ENCODE peak calls at places on chromosomes 11 and 22, in six cellular contexts. U, W, L, R, S and X are unnamed samples.

GRCh38 chr22:33917744-33918406 is 2.4 kb downstream of the LARGE1 start:
- DNase-seq in U (no peak), W (no peak), L (no peak), R (no peak), S (no peak), X (peak)

GRCh38 chr11:55966391-55966790 is 3.4 kb downstream of the OR10AG1 start:
- DNase-seq in U (no peak), W (no peak), L (no peak), R (no peak), S (no peak), X (no peak)

GRCh38 chr22:48758905-48759875 is 1068.5 kb downstream of the BRD1 start:
- DNase-seq in U (peak), W (no peak), L (no peak), R (no peak), S (no peak), X (peak)

GRCh38 chr11:27807594-27807993 is 107.3 kb upstream of the BDNF start:
- DNase-seq in U (no peak), W (no peak), L (no peak), R (no peak), S (peak), X (no peak)

GRCh38 chr11:13635290-13635689 is 33.2 kb upstream of the FAR1 start:
- DNase-seq in U (no peak), W (no peak), L (no peak), R (no peak), S (no peak), X (no peak)

GRCh38 chr11:67267188-67268035 is 1.1 kb downstream of the GRK2 start:
- DNase-seq in U (peak), W (no peak), L (no peak), R (no peak), S (no peak), X (no peak)

GRCh38 chr11:58391879-58392278 is 14.8 kb downstream of the OR5B3 start:
- DNase-seq in U (no peak), W (no peak), L (no peak), R (no peak), S (no peak), X (no peak)

GRCh38 chr11:9274499-9275228 is 9.5 kb upstream of the DENND5A start:
- DNase-seq in U (no peak), W (no peak), L (no peak), R (no peak), S (no peak), X (no peak)

GRCh38 chr11:65297026-65297667 is 17.5 kb upstream of the CDC42EP2 start:
- DNase-seq in U (no peak), W (no peak), L (no peak), R (no peak), S (no peak), X (no peak)

GRCh38 chr11:94151903-94152677 is 23.4 kb downstream of the PANX1 start:
- DNase-seq in U (no peak), W (no peak), L (peak), R (peak), S (peak), X (no peak)

GRCh38 chr11:67389477-67389876 is 2.3 kb upstream of the RAD9A start:
- DNase-seq in U (peak), W (peak), L (no peak), R (no peak), S (no peak), X (peak)

GRCh38 chr11:80441821-80442220 is 1001.0 kb upstream of the TENM4 start:
- DNase-seq in U (no peak), W (no peak), L (no peak), R (no peak), S (no peak), X (no peak)

GRCh38 chr11:118918686-118919280 is 6.9 kb downstream of the BCL9L start:
- DNase-seq in U (peak), W (no peak), L (no peak), R (no peak), S (no peak), X (no peak)

DNA sequence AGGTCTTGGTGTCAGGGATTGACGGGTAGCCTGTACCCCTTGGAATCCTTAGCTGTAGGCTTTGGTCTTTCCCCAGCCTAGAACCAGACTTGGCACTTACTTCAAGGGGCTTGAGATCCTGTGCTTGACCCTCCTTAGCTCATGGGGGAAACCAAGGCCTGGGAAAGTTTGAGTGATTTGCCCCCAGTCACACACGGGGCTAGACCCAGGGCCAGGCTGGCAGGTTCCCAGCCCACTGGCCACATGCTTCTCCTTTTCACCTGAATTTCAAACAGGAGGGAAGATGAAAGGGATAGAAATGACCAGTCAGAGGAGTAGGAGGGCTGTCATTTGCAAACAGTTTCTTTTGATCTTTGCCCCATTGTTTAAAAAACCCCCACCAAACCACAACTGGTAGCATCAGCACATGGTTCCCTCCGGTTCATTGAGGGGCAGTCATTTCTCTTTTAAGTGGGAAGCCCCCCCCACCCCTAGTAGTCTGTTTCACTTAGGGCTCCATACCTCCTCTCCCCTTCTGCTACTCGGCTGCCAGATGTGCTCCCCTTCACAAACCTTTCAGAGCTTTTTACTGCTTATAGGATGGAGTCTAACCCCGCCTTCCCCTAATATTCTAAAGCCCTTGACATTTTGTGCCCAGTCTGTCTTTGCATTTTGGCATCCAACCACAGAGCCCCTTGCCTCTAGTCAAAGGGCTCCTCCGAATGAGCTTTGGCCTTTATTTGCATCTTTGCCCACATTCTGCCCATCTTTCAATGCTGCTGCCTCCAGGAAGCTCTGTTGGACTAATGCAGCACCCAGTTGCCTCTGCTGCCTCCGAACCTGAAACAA is 37.6 kb downstream of the ZNRF3 start:
- DNase-seq in U (no peak), W (no peak), L (no peak), R (no peak), S (no peak), X (peak)
- TF ChIP-seq CTCF in U (no peak), W (no peak), L (no peak), R (no peak), S (no peak), X (no peak)

DNA sequence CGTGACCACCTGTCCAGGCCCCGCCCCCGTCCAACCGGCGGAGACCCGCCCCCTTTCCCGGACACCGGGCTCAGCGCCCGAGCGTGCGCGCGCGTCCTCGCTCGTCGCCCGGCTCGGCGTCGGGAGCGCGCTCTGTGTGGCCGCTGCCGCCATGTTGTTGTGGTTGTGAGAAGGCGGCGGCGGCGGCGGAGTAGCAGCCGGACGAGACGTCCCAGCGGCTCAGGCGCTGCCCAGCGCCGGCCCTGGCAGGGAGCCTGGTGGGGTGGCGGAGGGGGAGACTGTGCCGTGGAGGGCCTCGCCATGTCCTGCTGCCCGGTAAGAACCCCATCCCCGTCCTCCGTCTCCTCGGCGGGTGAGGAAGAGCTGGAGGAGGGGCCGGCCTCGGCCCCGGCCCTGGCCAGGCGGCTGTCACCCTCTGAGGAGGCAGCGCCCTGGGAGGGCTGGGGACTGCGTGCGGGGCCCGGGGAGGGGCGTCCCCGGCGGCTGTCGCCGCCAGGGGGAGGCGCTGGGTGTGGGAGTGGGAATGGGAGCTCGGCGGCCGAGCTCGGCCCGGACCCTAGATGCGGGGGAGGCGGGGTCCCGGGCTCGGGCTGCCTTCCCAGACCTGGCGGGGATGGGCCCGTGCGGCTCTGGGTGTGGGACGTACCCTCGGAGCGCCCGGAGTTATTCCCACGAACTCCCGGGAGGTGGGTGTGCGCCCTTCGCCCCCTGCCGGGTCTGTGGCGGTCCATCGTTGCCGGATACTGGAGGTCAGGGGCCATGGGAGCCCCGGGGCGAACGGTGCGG is at the start of gene MTMR3:
- DNase-seq in U (peak), W (peak), L (peak), R (peak), S (peak), X (peak)
- TF ChIP-seq CTCF in U (peak), W (peak), L (peak), R (peak), S (no peak), X (peak)

GRCh38 chr11:33350287-33350686 is 93.1 kb downstream of the HIPK3 start:
- DNase-seq in U (no peak), W (no peak), L (no peak), R (no peak), S (no peak), X (no peak)

GRCh38 chr11:33347490-33348125 is 90.4 kb downstream of the HIPK3 start:
- DNase-seq in U (no peak), W (no peak), L (no peak), R (no peak), S (no peak), X (peak)

GRCh38 chr11:33339247-33339646 is 82.1 kb downstream of the HIPK3 start:
- DNase-seq in U (no peak), W (no peak), L (no peak), R (no peak), S (no peak), X (no peak)

DNA sequence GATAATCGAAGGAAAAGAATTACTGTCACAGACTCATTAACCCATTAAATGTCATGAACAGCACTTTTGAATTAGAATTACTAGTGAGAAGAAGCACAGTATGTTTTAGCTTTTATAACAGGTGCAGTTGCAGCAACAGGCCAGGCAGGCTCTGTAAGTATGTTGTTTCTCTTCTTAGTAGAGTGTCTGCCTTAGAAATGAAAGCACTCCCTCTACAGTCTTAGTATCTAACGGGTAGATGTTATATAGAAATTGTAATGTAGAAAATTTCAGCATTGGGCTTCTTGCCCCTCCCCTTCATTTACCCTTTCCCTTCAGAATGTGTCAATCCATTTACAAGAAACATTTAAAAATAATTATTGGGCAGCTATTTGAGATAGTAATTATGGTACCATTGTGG is 87.4 kb downstream of the HIPK3 start:
- DNase-seq in U (no peak), W (no peak), L (no peak), R (no peak), S (no peak), X (no peak)
- TF ChIP-seq CTCF in U (no peak), W (peak), L (no peak), R (no peak), S (peak), X (no peak)

GRCh38 chr22:23750744-23751440 is at the start of gene ZNF70:
- DNase-seq in U (peak), W (peak), L (peak), R (peak), S (no peak), X (peak)
- TF ChIP-seq CTCF in U (peak), W (peak), L (no peak), R (peak), S (peak), X (peak)

GRCh38 chr11:131895865-131896264 is 525.5 kb downstream of the NTM start:
- DNase-seq in U (no peak), W (no peak), L (no peak), R (no peak), S (no peak), X (no peak)
- TF ChIP-seq CTCF in U (no peak), W (no peak), L (no peak), R (no peak), S (no peak), X (no peak)

DNA sequence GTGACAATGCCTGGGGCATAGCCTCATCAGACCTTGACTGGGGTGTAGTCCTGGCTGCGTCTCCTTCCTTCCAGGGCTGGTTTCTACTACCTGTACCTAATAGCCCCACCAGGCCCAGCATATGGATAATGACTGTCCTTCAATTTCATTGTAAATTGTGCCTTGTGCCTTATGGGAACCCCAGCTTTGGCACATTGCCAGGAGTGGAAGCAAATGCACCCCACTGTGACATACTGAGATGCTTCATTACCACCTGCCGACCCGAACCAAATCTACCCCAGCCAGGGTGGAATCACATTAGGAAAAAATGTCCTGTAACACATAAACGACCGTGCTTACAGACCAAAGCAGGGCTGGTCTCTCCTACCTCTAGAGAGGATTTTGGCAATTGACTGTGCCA is 7.3 kb downstream of the TOP3B start:
- DNase-seq in U (no peak), W (no peak), L (no peak), R (no peak), S (no peak), X (no peak)
- TF ChIP-seq CTCF in U (no peak), W (no peak), L (no peak), R (no peak), S (no peak), X (no peak)

DNA sequence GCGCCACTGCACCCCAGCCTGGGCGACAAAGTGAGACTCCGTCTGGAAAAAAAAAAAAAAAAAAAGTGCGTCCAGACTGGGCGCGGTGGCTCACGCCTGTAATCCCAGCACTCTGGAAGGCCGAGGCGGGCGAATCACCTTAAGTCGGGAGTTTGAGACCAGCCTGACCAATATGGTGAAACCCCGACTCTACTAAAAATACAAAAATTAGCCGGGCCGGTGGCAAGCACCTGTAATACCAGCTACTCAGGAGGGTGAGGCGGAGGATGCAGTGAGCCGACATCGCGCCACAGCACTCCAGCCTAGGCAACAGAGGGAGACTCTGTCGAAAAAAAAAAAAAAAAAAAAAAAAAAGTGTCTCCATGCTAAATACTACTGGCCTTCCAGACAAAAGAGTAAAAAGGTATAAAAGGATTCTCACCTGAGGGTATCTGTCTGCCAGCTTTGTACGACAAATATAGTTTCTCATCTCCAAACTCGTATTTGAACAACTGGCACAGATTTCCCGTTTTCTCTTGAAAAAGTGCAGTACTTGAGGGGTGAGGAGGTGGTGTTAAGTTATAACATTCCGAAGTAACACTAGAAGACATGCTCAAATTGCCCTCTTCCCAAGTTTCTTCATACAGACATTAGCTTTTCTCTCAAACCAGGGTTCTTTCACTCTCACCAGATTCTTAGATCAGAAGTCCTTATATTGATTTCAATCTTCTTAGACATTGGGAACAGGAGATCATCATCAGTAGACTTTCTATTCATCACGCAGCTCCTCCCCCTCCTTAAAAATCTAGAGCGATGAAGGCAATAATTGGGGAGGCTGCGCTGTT is 1.1 kb downstream of the USP28 start:
- DNase-seq in U (no peak), W (peak), L (no peak), R (no peak), S (no peak), X (peak)
- TF ChIP-seq CTCF in U (no peak), W (no peak), L (no peak), R (no peak), S (no peak), X (no peak)